ENCODE peak calls at places on chromosome 11, in nine cellular contexts. U is type B pancreatic cell, O is fibroblast of mammary gland, K is cardiac muscle cell, C is stomach, T is astrocyte of the cerebellum, B is choroid plexus epithelial cell, M is Calu3, D is astrocyte of the spinal cord. Z is an unnamed sample.

GRCh38 chr11:134126197-134126822 is 57.4 kb downstream of the JAM3 start:
- DNase-seq in C (no peak), K (peak), M (no peak), O (peak), B (peak), U (no peak), T (no peak), D (peak), Z (no peak)

GRCh38 chr11:134069996-134070845 is 1.3 kb downstream of the JAM3 start:
- DNase-seq in O (no peak), M (no peak), B (no peak), U (no peak), K (no peak), C (no peak), D (no peak), T (no peak), Z (no peak)

GRCh38 chr11:18368236-18368635 is 26.1 kb upstream of the LDHA start:
- DNase-seq in B (peak), C (no peak), T (no peak), K (peak), U (no peak), D (peak), O (peak), M (no peak), Z (no peak)

GRCh38 chr11:32571039-32571438 is 12.6 kb upstream of the EIF3M start:
- DNase-seq in M (no peak), D (no peak), B (peak), T (no peak), O (no peak), C (no peak), U (no peak), K (no peak), Z (no peak)

GRCh38 chr11:15367695-15368094 is 253.0 kb downstream of the INSC start:
- DNase-seq in D (no peak), U (no peak), B (no peak), T (no peak), K (no peak), M (no peak), C (no peak), O (no peak), Z (no peak)

GRCh38 chr11:44982496-44983062 is 31.9 kb upstream of the TP53I11 start:
- DNase-seq in M (no peak), B (no peak), U (no peak), C (no peak), K (no peak), D (no peak), O (no peak), T (no peak), Z (no peak)

GRCh38 chr11:129853508-129854228 is 38.0 kb downstream of the TMEM45B start:
- DNase-seq in B (peak), D (no peak), M (peak), O (peak), K (peak), T (no peak), C (peak), U (no peak), Z (no peak)

GRCh38 chr11:102794382-102794781 is 3.6 kb downstream of the MMP1 start:
- DNase-seq in C (no peak), O (peak), U (no peak), M (peak), T (no peak), D (peak), B (peak), K (peak), Z (no peak)

GRCh38 chr11:64887757-64888405 is 9.5 kb upstream of the EHD1 start:
- DNase-seq in C (peak), O (peak), U (peak), D (peak), K (peak), M (peak), B (peak), T (no peak), Z (peak)

GRCh38 chr11:45607995-45608394 is 57.4 kb downstream of the CHST1 start:
- DNase-seq in B (no peak), U (no peak), M (no peak), K (peak), C (no peak), O (peak), D (no peak), T (no peak), Z (peak)

GRCh38 chr11:37108436-37109204 is 510.6 kb upstream of the RAG2 start:
- DNase-seq in M (no peak), B (peak), T (no peak), D (peak), K (peak), C (no peak), O (no peak), U (no peak), Z (no peak)

DNA sequence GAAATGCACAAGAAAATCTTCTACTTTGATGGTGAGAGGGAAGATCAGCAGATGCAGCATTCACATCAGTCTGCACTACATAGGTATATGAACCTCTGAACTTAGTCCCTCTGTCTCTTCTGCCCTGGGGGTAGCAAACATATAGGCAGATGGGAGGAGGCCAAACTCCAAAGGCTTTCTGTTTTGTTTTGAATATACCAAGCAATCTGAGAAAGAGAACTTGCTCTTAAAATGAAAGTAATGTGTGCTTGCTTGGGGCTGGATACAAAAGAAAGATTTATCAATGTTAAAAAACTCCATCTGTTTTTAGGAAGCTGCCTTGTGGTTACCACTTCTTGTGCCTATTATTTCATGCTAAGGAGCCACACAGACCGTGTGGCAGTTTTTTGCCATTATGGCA is 124.5 kb downstream of the APIP start:
- DNase-seq in O (no peak), M (no peak), K (no peak), U (no peak), B (no peak), D (no peak), C (no peak), T (no peak), Z (no peak)
- TF ChIP-seq CTCF in O (no peak), M (no peak), K (no peak), U (no peak), B (no peak), D (no peak), C (no peak), T (no peak), Z (no peak)

GRCh38 chr11:114298701-114299090 is 2.5 kb downstream of the NNMT start:
- DNase-seq in K (peak), U (no peak), C (no peak), O (no peak), T (no peak), M (no peak), D (peak), B (no peak), Z (no peak)
- TF ChIP-seq CTCF in K (no peak), U (no peak), C (no peak), O (no peak), T (no peak), M (no peak), D (no peak), B (no peak), Z (no peak)

GRCh38 chr11:60607483-60607882 is 91.9 kb upstream of the MS4A8 start:
- DNase-seq in D (no peak), U (no peak), M (no peak), B (no peak), T (no peak), O (no peak), K (no peak), C (no peak), Z (no peak)
- TF ChIP-seq CTCF in D (no peak), U (peak), M (no peak), B (no peak), T (no peak), O (no peak), K (no peak), C (no peak), Z (no peak)

GRCh38 chr11:95067042-95067827 is 516 bp downstream of the SRSF8 start:
- DNase-seq in U (peak), O (peak), T (peak), M (peak), C (peak), D (peak), B (peak), K (peak), Z (no peak)
- TF ChIP-seq CTCF in U (peak), O (no peak), T (peak), M (peak), C (peak), D (peak), B (peak), K (peak), Z (peak)

DNA sequence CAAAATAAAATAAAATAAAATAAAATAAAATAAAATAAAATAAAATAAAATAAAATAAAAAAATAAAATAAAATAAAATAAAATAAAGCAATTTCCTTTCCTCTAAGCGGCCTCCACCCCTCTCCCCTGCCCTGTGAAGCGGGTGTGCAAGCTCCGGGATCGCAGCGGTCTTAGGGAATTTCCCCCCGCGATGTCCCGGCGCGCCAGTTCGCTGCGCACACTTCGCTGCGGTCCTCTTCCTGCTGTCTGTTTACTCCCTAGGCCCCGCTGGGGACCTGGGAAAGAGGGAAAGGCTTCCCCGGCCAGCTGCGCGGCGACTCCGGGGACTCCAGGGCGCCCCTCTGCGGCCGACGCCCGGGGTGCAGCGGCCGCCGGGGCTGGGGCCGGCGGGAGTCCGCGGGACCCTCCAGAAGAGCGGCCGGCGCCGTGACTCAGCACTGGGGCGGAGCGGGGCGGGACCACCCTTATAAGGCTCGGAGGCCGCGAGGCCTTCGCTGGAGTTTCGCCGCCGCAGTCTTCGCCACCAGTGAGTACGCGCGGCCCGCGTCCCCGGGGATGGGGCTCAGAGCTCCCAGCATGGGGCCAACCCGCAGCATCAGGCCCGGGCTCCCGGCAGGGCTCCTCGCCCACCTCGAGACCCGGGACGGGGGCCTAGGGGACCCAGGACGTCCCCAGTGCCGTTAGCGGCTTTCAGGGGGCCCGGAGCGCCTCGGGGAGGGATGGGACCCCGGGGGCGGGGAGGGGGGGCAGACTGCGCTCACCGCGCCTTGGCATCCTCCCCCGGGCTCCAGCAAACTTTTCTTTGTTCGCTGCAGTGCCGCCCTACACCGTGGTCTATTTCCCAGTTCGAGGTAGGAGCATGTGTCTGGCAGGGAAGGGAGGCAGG is at the start of gene GSTP1:
- DNase-seq in C (peak), M (peak), T (peak), U (peak), K (peak), O (peak), D (peak), B (peak), Z (peak)
- TF ChIP-seq CTCF in C (peak), M (peak), T (peak), U (peak), K (peak), O (no peak), D (peak), B (peak), Z (peak)

DNA sequence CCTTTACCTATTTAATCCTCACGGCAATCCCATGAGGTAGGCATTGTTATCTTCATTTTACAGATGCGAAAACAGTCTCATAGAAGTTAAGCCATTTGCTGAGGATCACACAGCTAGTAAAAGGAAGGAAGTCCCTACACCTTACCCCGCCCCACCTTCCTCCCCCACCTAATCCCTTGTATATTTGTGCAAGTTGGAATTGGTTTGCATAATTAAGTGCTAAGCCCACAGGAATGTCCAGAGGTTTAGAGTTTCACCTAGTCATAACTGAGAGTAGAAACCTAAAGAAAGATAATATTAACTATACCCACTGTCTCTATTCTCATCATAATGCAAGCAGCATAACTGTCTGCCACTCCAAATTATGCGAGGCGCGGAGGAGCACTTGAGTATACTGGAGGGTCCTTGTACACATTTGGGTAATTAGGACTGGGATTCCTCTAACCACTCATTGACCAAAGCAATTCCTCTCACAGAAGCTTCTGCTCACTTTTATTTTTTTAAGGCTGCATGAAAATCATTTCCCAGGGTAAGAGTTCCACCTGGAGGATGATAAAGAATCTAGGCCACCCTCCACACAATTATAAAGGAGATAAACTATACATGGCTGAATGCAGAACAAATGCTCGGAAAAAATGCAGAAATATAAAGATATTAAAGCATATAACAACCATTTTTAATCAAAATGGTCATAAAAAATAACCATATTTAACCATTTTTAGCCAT is 199.9 kb downstream of the FAM181B start:
- DNase-seq in O (no peak), C (no peak), U (no peak), D (no peak), K (no peak), B (no peak), M (no peak), T (no peak), Z (no peak)
- TF ChIP-seq CTCF in O (no peak), C (no peak), U (no peak), D (no peak), K (no peak), B (no peak), M (no peak), T (no peak), Z (peak)